ENCODE peak calls at places on chromosomes 1 and 21, in six cellular contexts. One of them, this sample, is unnamed.

GRCh38 chr1:226888816-226889215 is 18.4 kb downstream of the PSEN2 start:
- DNase-seq in lower lobe of right lung: no peak
- DNase-seq in GM23248: no peak
- DNase-seq in hypothalamus: no peak
- DNase-seq in body of pancreas: no peak
- DNase-seq in skeletal muscle cell: no peak
- DNase-seq in this sample: no peak

GRCh38 chr1:66266350-66266749 is 267.6 kb upstream of the SGIP1 start:
- DNase-seq in lower lobe of right lung: no peak
- DNase-seq in GM23248: peak
- DNase-seq in hypothalamus: no peak
- DNase-seq in body of pancreas: no peak
- DNase-seq in skeletal muscle cell: no peak
- DNase-seq in this sample: no peak

GRCh38 chr1:46653405-46653853 is 14.7 kb downstream of the ATPAF1 start:
- DNase-seq in lower lobe of right lung: no peak
- DNase-seq in GM23248: peak
- DNase-seq in hypothalamus: no peak
- DNase-seq in body of pancreas: no peak
- DNase-seq in skeletal muscle cell: no peak
- DNase-seq in this sample: no peak

GRCh38 chr1:224433671-224434446 is 738 bp downstream of the WDR26 start:
- DNase-seq in lower lobe of right lung: peak
- DNase-seq in GM23248: peak
- DNase-seq in hypothalamus: peak
- DNase-seq in body of pancreas: peak
- DNase-seq in skeletal muscle cell: no peak
- DNase-seq in this sample: no peak

GRCh38 chr1:231778009-231778719 is 151.6 kb downstream of the DISC1 start:
- DNase-seq in lower lobe of right lung: peak
- DNase-seq in GM23248: peak
- DNase-seq in hypothalamus: peak
- DNase-seq in body of pancreas: no peak
- DNase-seq in skeletal muscle cell: no peak
- DNase-seq in this sample: no peak

GRCh38 chr1:113886417-113887391 is 677 bp downstream of the BCL2L15 start:
- DNase-seq in lower lobe of right lung: no peak
- DNase-seq in GM23248: no peak
- DNase-seq in hypothalamus: no peak
- DNase-seq in body of pancreas: peak
- DNase-seq in skeletal muscle cell: no peak
- DNase-seq in this sample: no peak

GRCh38 chr21:38243732-38244406 is 12.9 kb upstream of the KCNJ15 start:
- DNase-seq in lower lobe of right lung: no peak
- DNase-seq in GM23248: no peak
- DNase-seq in hypothalamus: no peak
- DNase-seq in body of pancreas: no peak
- DNase-seq in skeletal muscle cell: no peak
- DNase-seq in this sample: no peak

GRCh38 chr1:98210064-98210463 is 289.2 kb upstream of the DPYD start:
- DNase-seq in lower lobe of right lung: no peak
- DNase-seq in GM23248: peak
- DNase-seq in hypothalamus: no peak
- DNase-seq in body of pancreas: no peak
- DNase-seq in skeletal muscle cell: peak
- DNase-seq in this sample: peak

GRCh38 chr21:17045214-17045835 is 467.5 kb upstream of the CXADR start:
- DNase-seq in lower lobe of right lung: no peak
- DNase-seq in GM23248: peak
- DNase-seq in hypothalamus: no peak
- DNase-seq in body of pancreas: no peak
- DNase-seq in skeletal muscle cell: no peak
- DNase-seq in this sample: peak

GRCh38 chr1:97050501-97050900 is 328.9 kb downstream of the PTBP2 start:
- DNase-seq in lower lobe of right lung: no peak
- DNase-seq in GM23248: peak
- DNase-seq in hypothalamus: no peak
- DNase-seq in body of pancreas: no peak
- DNase-seq in skeletal muscle cell: peak
- DNase-seq in this sample: no peak

GRCh38 chr1:81804320-81804719 is 3.6 kb downstream of the ADGRL2 start:
- DNase-seq in lower lobe of right lung: no peak
- DNase-seq in GM23248: peak
- DNase-seq in hypothalamus: no peak
- DNase-seq in body of pancreas: no peak
- DNase-seq in skeletal muscle cell: no peak
- DNase-seq in this sample: no peak